ENCODE peak calls at places on chromosomes 16 and 17, in four cellular contexts. One of them, this sample, is unnamed. For H3K4me1, the result is how much of the 10 kb centered on the place peaks cover.

GRCh38 chr17:16407911-16408588 is 7.3 kb upstream of the TRPV2 start:
- DNase-seq in tibial nerve: peak
- DNase-seq in A549: no peak
- DNase-seq in stomach: peak
- DNase-seq in this sample: peak

GRCh38 chr16:57373117-57373947 is 1.0 kb downstream of the CX3CL1 start:
- DNase-seq in tibial nerve: no peak
- DNase-seq in A549: no peak
- DNase-seq in stomach: no peak
- DNase-seq in this sample: no peak

GRCh38 chr16:11836653-11837244 is 14.6 kb downstream of the RSL1D1 start:
- DNase-seq in tibial nerve: no peak
- DNase-seq in A549: no peak
- DNase-seq in stomach: no peak
- DNase-seq in this sample: no peak

GRCh38 chr17:55730808-55731207 is 8.1 kb upstream of the TMEM100 start:
- DNase-seq in tibial nerve: no peak
- DNase-seq in A549: no peak
- DNase-seq in stomach: no peak
- DNase-seq in this sample: no peak

GRCh38 chr16:27230562-27230991 is 27.3 kb downstream of the KDM8 start:
- DNase-seq in tibial nerve: no peak
- DNase-seq in A549: no peak
- DNase-seq in stomach: peak
- DNase-seq in this sample: peak

GRCh38 chr16:19926449-19927390 is 42.1 kb upstream of the GPRC5B start:
- DNase-seq in tibial nerve: no peak
- DNase-seq in A549: no peak
- DNase-seq in stomach: no peak
- DNase-seq in this sample: no peak

GRCh38 chr17:69069289-69069688 is 8.6 kb upstream of the ABCA9 start:
- DNase-seq in tibial nerve: no peak
- DNase-seq in A549: no peak
- DNase-seq in stomach: no peak
- DNase-seq in this sample: no peak

GRCh38 chr17:73474370-73474988 is 162.7 kb upstream of the CDC42EP4 start:
- DNase-seq in tibial nerve: peak
- DNase-seq in A549: peak
- DNase-seq in stomach: peak
- DNase-seq in this sample: peak

GRCh38 chr16:87806608-87807546 is 41.1 kb upstream of the KLHDC4 start:
- DNase-seq in tibial nerve: no peak
- DNase-seq in A549: peak
- DNase-seq in stomach: peak
- DNase-seq in this sample: peak

GRCh38 chr16:2341456-2342447 is 1.2 kb upstream of the ABCA3 start:
- DNase-seq in tibial nerve: no peak
- DNase-seq in A549: no peak
- DNase-seq in stomach: no peak
- DNase-seq in this sample: peak

GRCh38 chr16:1546430-1546829 is 13.0 kb downstream of the TMEM204 start:
- DNase-seq in tibial nerve: no peak
- DNase-seq in A549: no peak
- DNase-seq in stomach: no peak
- DNase-seq in this sample: no peak

GRCh38 chr16:50067290-50067853 is 1.6 kb downstream of the HEATR3 start:
- DNase-seq in tibial nerve: peak
- DNase-seq in A549: peak
- DNase-seq in stomach: no peak
- DNase-seq in this sample: no peak

GRCh38 chr17:79620207-79621038 is 9.6 kb upstream of the RBFOX3 start:
- DNase-seq in tibial nerve: no peak
- DNase-seq in A549: no peak
- DNase-seq in stomach: no peak
- DNase-seq in this sample: peak

GRCh38 chr17:41784207-41784744 is 2.2 kb downstream of the JUP start:
- DNase-seq in tibial nerve: no peak
- DNase-seq in A549: peak
- DNase-seq in stomach: peak
- DNase-seq in this sample: peak

GRCh38 chr16:89341697-89342694 is 124.5 kb downstream of the ZNF778 start:
- DNase-seq in tibial nerve: no peak
- DNase-seq in A549: no peak
- DNase-seq in stomach: no peak
- DNase-seq in this sample: no peak
- TF ChIP-seq POLR2A in tibial nerve: no peak
- TF ChIP-seq POLR2A in A549: no peak
- TF ChIP-seq POLR2A in stomach: no peak
- TF ChIP-seq POLR2A in this sample: no peak

GRCh38 chr16:82055117-82055516 is 20.1 kb downstream of the HSD17B2 start:
- DNase-seq in tibial nerve: no peak
- DNase-seq in A549: no peak
- DNase-seq in stomach: no peak
- DNase-seq in this sample: no peak
- H3K4me1 ChIP-seq in tibial nerve: under half
- H3K4me1 ChIP-seq in A549: under half
- H3K4me1 ChIP-seq in stomach: under half
- H3K4me1 ChIP-seq in this sample: under half

GRCh38 chr17:6276711-6277110 is 158.2 kb downstream of the AIPL1 start:
- DNase-seq in tibial nerve: no peak
- DNase-seq in A549: no peak
- DNase-seq in stomach: no peak
- DNase-seq in this sample: no peak

GRCh38 chr17:6279659-6280058 is 155.3 kb downstream of the AIPL1 start:
- DNase-seq in tibial nerve: no peak
- DNase-seq in A549: no peak
- DNase-seq in stomach: no peak
- DNase-seq in this sample: peak

GRCh38 chr17:6269474-6269873 is 165.4 kb downstream of the AIPL1 start:
- DNase-seq in tibial nerve: no peak
- DNase-seq in A549: peak
- DNase-seq in stomach: no peak
- DNase-seq in this sample: peak

DNA sequence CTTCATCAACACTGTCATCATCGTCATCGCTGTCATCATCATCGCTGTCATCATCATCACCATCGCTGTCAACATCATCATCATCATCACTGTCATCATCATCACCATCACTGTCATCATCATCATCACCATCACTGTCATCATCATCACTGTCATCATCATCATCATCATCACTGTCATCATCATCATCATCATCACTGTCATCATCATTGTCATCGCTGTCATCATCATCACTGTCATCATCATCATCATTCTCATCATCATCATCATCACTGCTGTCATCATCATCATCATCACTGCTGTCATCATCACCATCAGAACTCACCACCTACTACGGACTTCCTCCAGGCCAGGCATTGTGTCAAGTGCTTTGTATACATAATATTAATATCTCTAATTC is 160.6 kb downstream of the AIPL1 start:
- DNase-seq in tibial nerve: no peak
- DNase-seq in A549: no peak
- DNase-seq in stomach: no peak
- DNase-seq in this sample: no peak
- TF ChIP-seq EP300 in tibial nerve: no peak
- TF ChIP-seq EP300 in A549: no peak
- TF ChIP-seq EP300 in stomach: no peak
- TF ChIP-seq EP300 in this sample: no peak

DNA sequence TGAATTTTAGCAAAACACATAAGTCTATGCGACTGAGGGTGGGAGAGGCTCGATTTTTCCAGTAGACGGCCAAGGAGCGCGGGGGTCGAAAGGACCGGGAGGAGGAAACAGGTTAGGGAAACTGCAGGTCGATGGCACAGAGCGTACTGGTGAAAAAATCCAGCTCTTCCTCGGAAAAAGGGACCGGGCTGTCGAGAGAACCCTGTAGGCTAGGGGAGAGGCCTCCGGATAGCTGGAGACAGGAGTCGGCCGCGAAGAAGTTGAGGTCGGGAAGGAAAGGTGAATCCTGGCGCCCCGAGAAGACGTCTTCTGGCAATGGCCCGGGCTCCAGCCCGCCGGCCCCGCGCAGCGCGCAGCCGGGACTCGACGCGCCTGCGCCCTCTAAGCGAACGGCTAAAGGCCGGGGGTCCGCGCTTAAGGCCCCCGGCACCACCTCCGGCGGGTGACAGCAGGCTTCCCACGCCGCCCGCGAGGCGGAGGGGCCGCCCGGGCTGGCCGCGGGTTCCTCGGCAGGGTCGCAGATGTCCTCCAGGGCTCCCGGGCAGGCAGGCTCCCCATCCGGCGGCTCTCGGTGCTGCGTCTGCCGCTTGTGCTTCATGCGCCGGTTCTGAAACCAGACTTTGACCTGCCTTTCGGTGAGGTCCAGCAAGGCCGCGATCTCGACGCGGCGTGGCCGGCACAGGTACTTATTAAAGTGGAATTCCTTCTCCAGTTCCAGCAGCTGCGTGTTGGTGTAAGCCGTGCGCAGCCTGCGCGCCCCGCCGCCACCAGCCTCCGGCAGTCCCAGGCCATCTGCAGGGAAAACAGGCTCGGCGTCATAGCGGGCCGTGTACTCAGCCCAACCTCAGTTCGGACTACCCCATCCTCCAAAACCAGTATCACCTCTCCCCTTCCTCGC is 1.7 kb downstream of the HOXB2 start:
- DNase-seq in tibial nerve: peak
- DNase-seq in A549: peak
- DNase-seq in stomach: no peak
- DNase-seq in this sample: peak
- TF ChIP-seq POLR2A in tibial nerve: no peak
- TF ChIP-seq POLR2A in A549: peak
- TF ChIP-seq POLR2A in stomach: no peak
- TF ChIP-seq POLR2A in this sample: no peak

GRCh38 chr17:65054602-65055001 is 1.9 kb downstream of the GNA13 start:
- DNase-seq in tibial nerve: no peak
- DNase-seq in A549: no peak
- DNase-seq in stomach: no peak
- DNase-seq in this sample: no peak

GRCh38 chr17:65051922-65052321 is 4.6 kb downstream of the GNA13 start:
- DNase-seq in tibial nerve: no peak
- DNase-seq in A549: no peak
- DNase-seq in stomach: no peak
- DNase-seq in this sample: no peak

GRCh38 chr17:65053354-65053881 is 3.1 kb downstream of the GNA13 start:
- DNase-seq in tibial nerve: no peak
- DNase-seq in A549: no peak
- DNase-seq in stomach: no peak
- DNase-seq in this sample: no peak

GRCh38 chr17:65050438-65050837 is 6.1 kb downstream of the GNA13 start:
- DNase-seq in tibial nerve: no peak
- DNase-seq in A549: no peak
- DNase-seq in stomach: no peak
- DNase-seq in this sample: no peak

GRCh38 chr17:65052585-65052984 is 4.0 kb downstream of the GNA13 start:
- DNase-seq in tibial nerve: no peak
- DNase-seq in A549: no peak
- DNase-seq in stomach: no peak
- DNase-seq in this sample: no peak
- H3K4me1 ChIP-seq in tibial nerve: half or more
- H3K4me1 ChIP-seq in A549: under half
- H3K4me1 ChIP-seq in stomach: half or more
- H3K4me1 ChIP-seq in this sample: under half

This sample was measured in transverse colon.